ENCODE peak calls at places on chromosomes 6 and 20, in nine cellular contexts. C is mesenteric fat pad; O is epithelial cell of prostate; R is uterus; P is stimulated activated naive B cell treated with anti-CD40 and anti-IgM and Interleukin-4, amounts not matched to agents 10 μg/mL and 1 μg/mL and 100 μg/mL, for 72 hours; X is T-helper 9 cell; S is effector memory CD8-positive, alpha-beta T cell; T is NCI-H2029 treated with DMSO at 0.1 percent for 48 hours; D is WERI-Rb-1. H is an unnamed sample.

GRCh38 chr20:21308340-21308739 is 5.2 kb downstream of the XRN2 start:
- DNase-seq in C (no peak), O (no peak), R (no peak), P (no peak), X (no peak), S (no peak), T (no peak), D (no peak), H (no peak)

GRCh38 chr20:38706482-38706881 is 17.8 kb upstream of the SLC32A1 start:
- DNase-seq in C (peak), O (no peak), R (no peak), P (no peak), X (no peak), S (no peak), T (no peak), D (peak), H (no peak)

GRCh38 chr6:148044921-148045320 is 297.7 kb upstream of the SASH1 start:
- DNase-seq in C (no peak), O (no peak), R (no peak), P (no peak), X (no peak), S (no peak), T (no peak), D (no peak), H (no peak)

GRCh38 chr6:151413372-151414145 is 22.2 kb upstream of the ZBTB2 start:
- DNase-seq in C (no peak), O (no peak), R (no peak), P (no peak), X (peak), S (peak), T (no peak), D (no peak), H (no peak)

GRCh38 chr6:80210618-80211017 is 104.1 kb downstream of the BCKDHB start:
- DNase-seq in C (no peak), O (no peak), R (peak), P (no peak), X (no peak), S (no peak), T (no peak), D (no peak), H (no peak)

GRCh38 chr6:111210074-111210729 is 122.9 kb downstream of the SLC16A10 start:
- DNase-seq in C (no peak), O (no peak), R (no peak), P (no peak), X (no peak), S (peak), T (peak), D (peak), H (peak)

GRCh38 chr6:112232845-112233256 is 21.5 kb downstream of the LAMA4 start:
- DNase-seq in C (no peak), O (no peak), R (no peak), P (no peak), X (no peak), S (no peak), T (peak), D (no peak), H (no peak)

GRCh38 chr6:10521104-10521808 is at the start of gene GCNT2:
- DNase-seq in C (no peak), O (peak), R (no peak), P (no peak), X (no peak), S (no peak), T (peak), D (peak), H (no peak)

GRCh38 chr6:82381278-82381677 is 17.7 kb downstream of the TPBG start:
- DNase-seq in C (no peak), O (no peak), R (no peak), P (no peak), X (no peak), S (no peak), T (no peak), D (no peak), H (no peak)

GRCh38 chr20:7926767-7927166 is 13.5 kb downstream of the HAO1 start:
- DNase-seq in C (no peak), O (no peak), R (no peak), P (no peak), X (no peak), S (no peak), T (no peak), D (peak), H (no peak)

GRCh38 chr20:62929051-62929538 is 2.8 kb upstream of the DIDO1 start:
- DNase-seq in C (no peak), O (no peak), R (peak), P (peak), X (peak), S (no peak), T (no peak), D (no peak), H (no peak)

GRCh38 chr6:12010635-12011275 is 1.4 kb upstream of the HIVEP1 start:
- DNase-seq in C (no peak), O (no peak), R (peak), P (no peak), X (no peak), S (no peak), T (peak), D (peak), H (peak)

GRCh38 chr6:7727951-7728854 is 2.3 kb downstream of the BMP6 start:
- DNase-seq in C (no peak), O (no peak), R (no peak), P (peak), X (no peak), S (no peak), T (no peak), D (peak), H (no peak)

GRCh38 chr20:63086421-63087235 is 79.9 kb upstream of the BHLHE23 start:
- DNase-seq in C (peak), O (no peak), R (no peak), P (no peak), X (no peak), S (no peak), T (no peak), D (peak), H (no peak)

GRCh38 chr6:74087898-74088297 is 391.9 kb downstream of the CD109 start:
- DNase-seq in C (no peak), O (no peak), R (no peak), P (no peak), X (no peak), S (no peak), T (no peak), D (no peak), H (no peak)

GRCh38 chr6:45423111-45423900 is 45.6 kb upstream of the SUPT3H start:
- DNase-seq in C (no peak), O (no peak), R (peak), P (peak), X (peak), S (no peak), T (no peak), D (no peak), H (no peak)

GRCh38 chr20:64121586-64121985 is 14.2 kb upstream of the NPBWR2 start:
- DNase-seq in C (peak), O (no peak), R (no peak), P (no peak), X (no peak), S (no peak), T (no peak), D (no peak), H (no peak)

GRCh38 chr6:33314943-33315752 is 1.3 kb upstream of the TAPBP start:
- DNase-seq in C (no peak), O (no peak), R (peak), P (peak), X (no peak), S (no peak), T (no peak), D (no peak), H (no peak)

GRCh38 chr6:90219168-90219985 is 77.3 kb downstream of the BACH2 start:
- DNase-seq in C (no peak), O (peak), R (peak), P (no peak), X (no peak), S (no peak), T (peak), D (peak), H (no peak)

GRCh38 chr6:105382477-105382876 is 20.4 kb downstream of the PREP start:
- DNase-seq in C (no peak), O (no peak), R (no peak), P (no peak), X (no peak), S (no peak), T (no peak), D (no peak), H (no peak)

GRCh38 chr6:36216559-36216958 is 20.0 kb downstream of the BRPF3 start:
- DNase-seq in C (no peak), O (no peak), R (no peak), P (no peak), X (no peak), S (no peak), T (no peak), D (no peak), H (no peak)

GRCh38 chr6:130252527-130253237 is 29.9 kb upstream of the SAMD3 start:
- DNase-seq in C (no peak), O (no peak), R (no peak), P (no peak), X (no peak), S (no peak), T (no peak), D (no peak), H (no peak)

GRCh38 chr20:63097336-63097831 is 90.6 kb upstream of the BHLHE23 start:
- DNase-seq in C (peak), O (no peak), R (no peak), P (no peak), X (no peak), S (no peak), T (no peak), D (peak), H (no peak)

GRCh38 chr20:46230811-46231282 is 77.5 kb downstream of the CDH22 start:
- DNase-seq in C (no peak), O (no peak), R (no peak), P (no peak), X (no peak), S (no peak), T (no peak), D (no peak), H (peak)

H was measured in LoVo.